ENCODE peak calls at places on chromosomes 5 and 9, in five cellular contexts. Y, Z, J, A and I are unnamed samples.
A peak's percentile ranks its signal among the peaks of the same experiment; 100 is the strongest.

GRCh38 chr5:1654786-1655495 is 131.2 kb upstream of the LPCAT1 start:
- DNase-seq in Y (no peak), J (no peak), A (no peak), Z (no peak), I (no peak)

GRCh38 chr5:102511666-102512065 is 12.9 kb upstream of the SLCO6A1 start:
- DNase-seq in Y (no peak), A (no peak), Z (no peak), J (peak; percentile 23), I (no peak)

GRCh38 chr9:84397151-84397728 is 56.7 kb upstream of the SLC28A3 start:
- DNase-seq in Z (peak; percentile 22), J (peak; percentile 78), A (peak; percentile 33), Y (peak; percentile 29), I (peak; percentile 16)

GRCh38 chr9:37471942-37472679 is 6.9 kb upstream of the ZBTB5 start:
- DNase-seq in J (peak; percentile 96), A (no peak), Z (no peak), Y (no peak), I (no peak)

GRCh38 chr5:56328753-56329560 is 95.8 kb upstream of the ANKRD55 start:
- DNase-seq in Z (no peak), J (peak; percentile 67), Y (peak; percentile 9), A (peak; percentile 7), I (no peak)

GRCh38 chr5:36240779-36241635 is 718 bp downstream of the NADK2 start:
- DNase-seq in Z (peak; percentile 17), A (peak; percentile 9), J (peak; percentile 61), Y (peak; percentile 15), I (no peak)

GRCh38 chr5:74311961-74312360 is 328.6 kb downstream of the ENC1 start:
- DNase-seq in Y (no peak), A (no peak), Z (no peak), J (no peak), I (no peak)

GRCh38 chr5:36600847-36601527 is 5.4 kb upstream of the SLC1A3 start:
- DNase-seq in Y (no peak), A (no peak), J (no peak), Z (no peak), I (no peak)

GRCh38 chr5:51889703-51890102 is 506.5 kb downstream of the ISL1 start:
- DNase-seq in A (no peak), J (no peak), Y (no peak), Z (no peak), I (no peak)

GRCh38 chr9:126222835-126223431 is 103.7 kb upstream of the MVB12B start:
- DNase-seq in A (no peak), Y (no peak), Z (no peak), J (no peak), I (no peak)

GRCh38 chr9:100911273-100911672 is 117.3 kb upstream of the PLPPR1 start:
- DNase-seq in Z (no peak), Y (no peak), J (no peak), A (no peak), I (no peak)

GRCh38 chr9:101376117-101376866 is 8.5 kb downstream of the BAAT start:
- DNase-seq in J (no peak), A (no peak), Y (no peak), Z (no peak), I (no peak)

GRCh38 chr9:38066167-38066906 is 2.7 kb downstream of the SHB start:
- DNase-seq in J (peak; percentile 22), A (no peak), Z (no peak), Y (no peak), I (no peak)

GRCh38 chr5:16579142-16579541 is 37.7 kb downstream of the RETREG1 start:
- DNase-seq in Y (no peak), A (no peak), Z (no peak), J (no peak), I (no peak)

GRCh38 chr9:23781111-23781510 is 44.9 kb downstream of the ELAVL2 start:
- DNase-seq in J (no peak), A (no peak), Z (no peak), Y (no peak), I (no peak)

GRCh38 chr5:67530609-67531255 is 334.1 kb upstream of the CD180 start:
- DNase-seq in A (no peak), J (no peak), Y (no peak), Z (no peak), I (no peak)

GRCh38 chr5:33994845-33995244 is 10.4 kb upstream of the SLC45A2 start:
- DNase-seq in Z (no peak), A (no peak), Y (no peak), J (peak; percentile 36), I (no peak)

GRCh38 chr5:148973455-148973854 is 89.4 kb downstream of the SH3TC2 start:
- DNase-seq in Y (no peak), A (no peak), J (peak; percentile 86), Z (no peak), I (no peak)

GRCh38 chr9:96064838-96065481 is 189.5 kb downstream of the ERCC6L2 start:
- DNase-seq in J (no peak), A (no peak), Z (no peak), Y (no peak), I (no peak)

GRCh38 chr5:33688041-33688980 is 203.5 kb downstream of the ADAMTS12 start:
- DNase-seq in A (no peak), Y (no peak), Z (no peak), J (no peak), I (no peak)

GRCh38 chr9:132410642-132411041 is 631 bp downstream of the CFAP77 start:
- DNase-seq in A (no peak), J (no peak), Y (no peak), Z (no peak), I (no peak)

GRCh38 chr5:127878174-127878750 is 175.1 kb downstream of the CCDC192 start:
- DNase-seq in Z (no peak), J (peak; percentile 80), A (no peak), Y (no peak), I (peak; percentile 7)

GRCh38 chr9:119368681-119369581 is at the start of gene BRINP1:
- DNase-seq in Y (no peak), J (no peak), A (no peak), Z (no peak), I (no peak)

GRCh38 chr9:81002242-81002641 is 687.1 kb downstream of the TLE1 start:
- DNase-seq in A (no peak), J (peak; percentile 76), Y (no peak), Z (no peak), I (no peak)

GRCh38 chr5:149583394-149583793 is 2.1 kb downstream of the ARHGEF37 start:
- DNase-seq in Y (no peak), Z (no peak), A (no peak), J (peak; percentile 29), I (no peak)